ENCODE peak calls at places on chromosomes 2 and 18, in five cellular contexts. H is neuronal stem cell, B is IMR-90, R is H1, X is H9. C is an unnamed sample.

GRCh38 chr2:23489471-23490400 is 104.8 kb downstream of the KLHL29 start:
- DNase-seq in H (no peak), B (no peak), R (no peak), X (no peak), C (peak)

GRCh38 chr2:217396165-217396564 is 536.3 kb upstream of the TNP1 start:
- DNase-seq in H (no peak), B (peak), R (no peak), X (no peak), C (peak)

GRCh38 chr2:187403568-187404260 is 44.3 kb downstream of the CALCRL start:
- DNase-seq in H (no peak), B (no peak), R (no peak), X (no peak), C (no peak)

GRCh38 chr2:18077724-18078123 is 199.3 kb downstream of the KCNS3 start:
- DNase-seq in H (no peak), B (peak), R (no peak), X (no peak), C (peak)

GRCh38 chr2:110114007-110114591 is 1.5 kb downstream of the MALL start:
- DNase-seq in H (no peak), B (no peak), R (no peak), X (no peak), C (no peak)

GRCh38 chr2:118197011-118197695 is 108.9 kb downstream of the INSIG2 start:
- DNase-seq in H (no peak), B (peak), R (no peak), X (peak), C (peak)

GRCh38 chr2:33131108-33131507 is 184.4 kb downstream of the LTBP1 start:
- DNase-seq in H (no peak), B (peak), R (no peak), X (no peak), C (no peak)

GRCh38 chr2:132776271-132776670 is 106.3 kb upstream of the LYPD1 start:
- DNase-seq in H (no peak), B (no peak), R (no peak), X (no peak), C (no peak)

GRCh38 chr18:34744569-34744968 is 34.5 kb downstream of the DTNA start:
- DNase-seq in H (no peak), B (no peak), R (no peak), X (no peak), C (no peak)

GRCh38 chr2:114659895-114660294 is 217.5 kb downstream of the DPP10 start:
- DNase-seq in H (no peak), B (no peak), R (no peak), X (no peak), C (no peak)

GRCh38 chr2:20602803-20603202 is 48.1 kb downstream of the HS1BP3 start:
- DNase-seq in H (no peak), B (no peak), R (no peak), X (no peak), C (no peak)

GRCh38 chr18:5237083-5237722 is 40.1 kb upstream of the AKAIN1 start:
- DNase-seq in H (peak), B (peak), R (no peak), X (no peak), C (peak)

GRCh38 chr2:201580486-201580885 is 62.8 kb downstream of the TMEM237 start:
- DNase-seq in H (no peak), B (peak), R (no peak), X (no peak), C (peak)

GRCh38 chr2:2839393-2840096 is 508.5 kb upstream of the MYT1L start:
- DNase-seq in H (no peak), B (no peak), R (no peak), X (peak), C (no peak)

GRCh38 chr2:109694190-109694589 is 80.0 kb downstream of the SOWAHC start:
- DNase-seq in H (no peak), B (no peak), R (no peak), X (no peak), C (peak)

GRCh38 chr18:34789768-34790344 is 79.8 kb downstream of the DTNA start:
- DNase-seq in H (no peak), B (peak), R (no peak), X (no peak), C (no peak)

GRCh38 chr2:75241696-75242095 is 42.4 kb upstream of the TACR1 start:
- DNase-seq in H (no peak), B (peak), R (no peak), X (no peak), C (no peak)

GRCh38 chr2:10784719-10785118 is 27.9 kb downstream of the PDIA6 start:
- DNase-seq in H (no peak), B (no peak), R (no peak), X (no peak), C (no peak)

GRCh38 chr2:98016908-98017700 is 21.4 kb upstream of the TMEM131 start:
- DNase-seq in H (no peak), B (no peak), R (no peak), X (no peak), C (no peak)

GRCh38 chr2:56117764-56118163 is 66.0 kb upstream of the CCDC85A start:
- DNase-seq in H (no peak), B (no peak), R (peak), X (peak), C (no peak)
- H4K8ac ChIP-seq in H (no peak), B (no peak), R (no peak), X (no peak), C (no peak)

DNA sequence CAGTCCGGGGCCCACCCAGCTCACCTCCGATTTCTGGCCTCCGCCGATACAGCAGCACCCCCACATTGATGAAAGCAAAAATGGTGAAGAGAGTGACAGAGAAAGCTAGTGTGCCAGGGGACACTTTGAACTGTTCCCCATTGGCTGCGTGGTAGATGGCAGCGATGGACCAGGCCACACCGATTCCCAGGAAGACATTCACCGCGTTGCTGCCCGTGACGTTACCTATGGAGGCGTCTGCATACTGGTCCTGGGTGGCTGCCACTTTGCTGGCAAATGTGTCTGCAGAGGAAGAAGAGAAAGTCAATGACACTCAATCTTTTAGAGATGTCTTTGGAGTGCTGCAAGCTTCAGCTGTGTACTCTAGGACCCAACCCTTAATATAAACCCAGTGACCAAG is 336.3 kb upstream of the THUMPD2 start:
- DNase-seq in H (no peak), B (no peak), R (no peak), X (no peak), C (no peak)
- H3K14ac ChIP-seq in H (no peak), B (no peak), R (no peak), X (no peak), C (no peak)

GRCh38 chr2:200056105-200056504 is 100.7 kb downstream of the MAIP1 start:
- DNase-seq in H (no peak), B (no peak), R (no peak), X (no peak), C (no peak)
- H2AK5ac ChIP-seq in H (peak), B (no peak), R (no peak), X (no peak), C (no peak)

DNA sequence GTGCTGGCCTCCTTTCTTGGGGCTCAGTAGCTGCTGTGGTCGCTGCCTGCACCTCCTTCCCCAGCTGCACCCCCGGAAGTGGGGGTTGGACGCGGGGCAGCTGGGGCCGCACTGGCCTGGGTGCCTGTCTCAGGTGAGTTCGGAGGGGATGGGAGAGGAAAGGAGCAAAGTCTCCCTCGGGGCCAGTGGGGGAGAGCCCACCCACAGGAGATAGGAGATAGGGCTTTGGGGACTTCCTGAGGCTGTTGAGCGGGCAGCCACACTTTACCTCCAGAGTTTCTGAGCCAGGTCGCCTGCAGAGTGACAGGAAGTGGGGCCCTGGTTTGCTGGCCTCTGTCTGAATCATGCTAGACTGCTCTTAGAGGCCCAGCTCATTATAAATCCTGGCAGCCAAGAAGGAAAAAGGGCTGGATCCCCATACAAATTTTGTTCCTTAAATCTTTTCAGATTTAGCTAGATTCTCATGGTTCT is 8.1 kb downstream of the MBP start:
- DNase-seq in H (no peak), B (no peak), R (no peak), X (no peak), C (no peak)
- H4K8ac ChIP-seq in H (no peak), B (peak), R (no peak), X (no peak), C (peak)

GRCh38 chr18:46046126-46046525 is 25.9 kb downstream of the PSTPIP2 start:
- DNase-seq in H (no peak), B (no peak), R (no peak), X (peak), C (no peak)
- H3K14ac ChIP-seq in H (no peak), B (no peak), R (no peak), X (no peak), C (no peak)

GRCh38 chr18:21968334-21968733 is 201.1 kb upstream of the GATA6 start:
- DNase-seq in H (no peak), B (no peak), R (no peak), X (no peak), C (no peak)

GRCh38 chr18:21972281-21972680 is 197.1 kb upstream of the GATA6 start:
- DNase-seq in H (no peak), B (no peak), R (no peak), X (no peak), C (no peak)
- H2AK5ac ChIP-seq in H (no peak), B (no peak), R (no peak), X (no peak), C (no peak)

DNA sequence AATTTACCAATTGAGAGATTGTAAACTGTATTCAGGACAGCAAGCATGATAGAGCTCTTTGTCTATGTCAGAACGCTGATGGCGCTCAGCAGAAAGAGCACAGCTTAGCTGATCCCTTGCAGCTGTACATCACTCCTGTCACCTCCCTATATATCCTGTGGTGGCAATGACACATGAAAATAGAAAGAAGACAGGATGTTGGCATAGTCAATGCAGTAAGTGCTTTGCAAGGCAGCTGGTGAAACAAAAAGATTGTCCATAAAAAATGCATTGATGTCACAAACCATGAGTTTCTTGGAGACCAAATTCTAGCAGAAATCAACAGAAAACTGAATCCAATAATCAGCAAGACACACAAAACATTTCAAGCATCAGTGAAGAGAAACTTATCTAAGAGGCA is 221.5 kb downstream of the RIT2 start:
- DNase-seq in H (no peak), B (no peak), R (no peak), X (no peak), C (no peak)
- H4K8ac ChIP-seq in H (no peak), B (no peak), R (no peak), X (no peak), C (no peak)

GRCh38 chr18:26546875-26547301 is 1.5 kb downstream of the KCTD1 start:
- DNase-seq in H (no peak), B (no peak), R (no peak), X (no peak), C (no peak)
- H3K14ac ChIP-seq in H (peak), B (no peak), R (no peak), X (no peak), C (no peak)

DNA sequence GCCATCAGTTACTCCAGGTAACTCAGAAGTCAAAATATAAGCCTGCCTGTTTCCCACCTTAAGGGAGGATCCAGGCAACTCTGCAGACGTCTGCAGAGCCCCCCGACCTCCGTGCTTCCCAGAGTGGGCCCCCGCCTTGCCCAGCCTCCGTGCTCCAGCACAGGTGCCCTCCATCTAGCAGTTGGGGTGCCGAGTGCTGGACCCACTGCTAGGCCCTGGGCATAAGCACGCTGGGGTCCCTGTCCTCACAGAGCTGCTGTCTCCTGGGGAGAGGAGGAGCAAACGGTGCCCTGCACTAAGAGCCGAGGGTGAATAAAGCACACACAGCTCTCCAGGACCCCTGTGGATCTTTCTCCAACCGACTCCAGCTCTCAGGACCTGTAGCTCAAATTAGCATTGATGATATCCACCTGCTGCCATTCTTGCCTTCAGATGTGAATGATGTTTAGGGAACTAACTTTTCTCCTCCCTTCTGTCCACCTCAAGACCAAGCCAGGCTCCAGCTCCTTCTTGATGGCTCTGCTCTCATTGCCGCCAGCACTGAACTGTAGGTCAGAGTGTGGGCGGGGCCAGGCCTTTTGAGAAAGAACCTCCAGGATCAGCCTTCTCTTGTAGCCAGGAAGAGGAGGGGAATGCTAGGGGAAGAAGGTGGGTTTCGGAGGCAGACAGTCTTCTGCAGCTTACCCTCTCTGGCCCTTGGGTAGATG is 121.2 kb downstream of the SMAD7 start:
- DNase-seq in H (no peak), B (no peak), R (no peak), X (peak), C (no peak)
- H2AK5ac ChIP-seq in H (peak), B (peak), R (no peak), X (no peak), C (peak)

C was measured in mesenchymal stem cell.